ENCODE peak calls at places on chromosomes 7 and 10, in nine cellular contexts. P, R, F, L, C, E, M, K and J are unnamed samples.

GRCh38 chr10:48845512-48845911 is 94.1 kb downstream of the LRRC18 start:
- DNase-seq in P (no peak), R (no peak), F (no peak), L (no peak), C (no peak), E (no peak), M (no peak), K (no peak), J (no peak)

GRCh38 chr7:156655232-156655628 is 14.7 kb downstream of the RNF32 start:
- DNase-seq in P (no peak), R (no peak), F (no peak), L (no peak), C (no peak), E (no peak), M (no peak), K (no peak), J (no peak)

GRCh38 chr10:31706921-31707571 is 221.6 kb downstream of the ARHGAP12 start:
- DNase-seq in P (no peak), R (peak; percentile 37), F (no peak), L (no peak), C (peak; percentile 27), E (no peak), M (peak; percentile 63), K (no peak), J (peak; percentile 76)

GRCh38 chr7:27113991-27114866 is 11.7 kb upstream of the HOXA2 start:
- DNase-seq in P (no peak), R (no peak), F (no peak), L (peak; percentile 69), C (no peak), E (no peak), M (no peak), K (peak; percentile 84), J (no peak)

GRCh38 chr10:24897326-24897926 is 55.0 kb downstream of the PRTFDC1 start:
- DNase-seq in P (no peak), R (no peak), F (no peak), L (peak; percentile 78), C (no peak), E (no peak), M (peak; percentile 45), K (peak; percentile 82), J (no peak)

GRCh38 chr10:8614054-8614565 is 559.6 kb downstream of the GATA3 start:
- DNase-seq in P (no peak), R (no peak), F (no peak), L (no peak), C (no peak), E (no peak), M (no peak), K (peak; percentile 15), J (no peak)

GRCh38 chr7:120395526-120396019 is 122.6 kb downstream of the KCND2 start:
- DNase-seq in P (no peak), R (no peak), F (no peak), L (no peak), C (peak; percentile 62), E (no peak), M (peak; percentile 48), K (no peak), J (no peak)

GRCh38 chr7:34073676-34074075 is 168.3 kb downstream of the BMPER start:
- DNase-seq in P (no peak), R (no peak), F (peak; percentile 86), L (no peak), C (no peak), E (no peak), M (no peak), K (no peak), J (no peak)

GRCh38 chr7:116339564-116339963 is 129.2 kb downstream of the TES start:
- DNase-seq in P (no peak), R (no peak), F (peak; percentile 54), L (peak; percentile 45), C (no peak), E (no peak), M (no peak), K (peak; percentile 48), J (no peak)

GRCh38 chr10:43227911-43228782 is 38.7 kb downstream of the RASGEF1A start:
- DNase-seq in P (peak; percentile 42), R (peak; percentile 7), F (no peak), L (no peak), C (no peak), E (no peak), M (peak; percentile 44), K (no peak), J (peak; percentile 39)

GRCh38 chr7:16078076-16078952 is 343.0 kb downstream of the CRPPA start:
- DNase-seq in P (no peak), R (no peak), F (peak; percentile 75), L (peak; percentile 64), C (peak; percentile 4), E (no peak), M (peak; percentile 71), K (peak; percentile 55), J (no peak)

GRCh38 chr7:34093276-34093675 is 187.9 kb downstream of the BMPER start:
- DNase-seq in P (no peak), R (no peak), F (no peak), L (no peak), C (no peak), E (no peak), M (no peak), K (no peak), J (no peak)

GRCh38 chr10:87961314-87961713 is 97.9 kb downstream of the PTEN start:
- DNase-seq in P (no peak), R (no peak), F (peak; percentile 89), L (peak; percentile 78), C (no peak), E (no peak), M (no peak), K (peak; percentile 89), J (no peak)

GRCh38 chr7:151345576-151345975 is 4.0 kb downstream of the NUB1 start:
- DNase-seq in P (no peak), R (no peak), F (no peak), L (no peak), C (no peak), E (no peak), M (no peak), K (no peak), J (no peak)

GRCh38 chr10:1240341-1240775 is 184.2 kb downstream of the WDR37 start:
- DNase-seq in P (no peak), R (no peak), F (no peak), L (no peak), C (no peak), E (no peak), M (peak; percentile 93), K (no peak), J (no peak)

GRCh38 chr10:125994601-125995000 is 98.2 kb downstream of the FANK1 start:
- DNase-seq in P (no peak), R (no peak), F (no peak), L (no peak), C (no peak), E (no peak), M (no peak), K (no peak), J (no peak)

GRCh38 chr10:73076361-73077183 is 20.1 kb downstream of the P4HA1 start:
- DNase-seq in P (no peak), R (peak; percentile 47), F (peak; percentile 84), L (peak; percentile 85), C (no peak), E (peak; percentile 47), M (no peak), K (peak; percentile 83), J (no peak)

GRCh38 chr10:99339077-99339476 is 9.9 kb downstream of the CNNM1 start:
- DNase-seq in P (no peak), R (no peak), F (no peak), L (peak; percentile 28), C (no peak), E (no peak), M (no peak), K (peak; percentile 49), J (no peak)
- TF ChIP-seq CTCF in P (no peak), R (no peak), F (no peak), L (no peak), C (no peak), E (no peak), M (no peak), K (no peak), J (no peak)

GRCh38 chr10:65571011-65571570 is 1354.7 kb upstream of the LRRTM3 start:
- DNase-seq in P (no peak), R (no peak), F (no peak), L (no peak), C (no peak), E (no peak), M (peak; percentile 65), K (peak; percentile 3), J (no peak)
- TF ChIP-seq CTCF in P (no peak), R (no peak), F (no peak), L (no peak), C (no peak), E (no peak), M (no peak), K (no peak), J (no peak)

GRCh38 chr10:97687785-97688781 is 1.0 kb upstream of the AVPI1 start:
- DNase-seq in P (peak; percentile 56), R (no peak), F (peak; percentile 90), L (peak; percentile 93), C (no peak), E (no peak), M (no peak), K (peak; percentile 67), J (no peak)

GRCh38 chr10:97685395-97685958 is 1.6 kb downstream of the AVPI1 start:
- DNase-seq in P (peak; percentile 66), R (no peak), F (peak; percentile 23), L (peak; percentile 58), C (no peak), E (no peak), M (peak; percentile 80), K (peak; percentile 12), J (no peak)

GRCh38 chr10:97686301-97686961 is 610 bp downstream of the AVPI1 start:
- DNase-seq in P (no peak), R (no peak), F (peak; percentile 13), L (no peak), C (no peak), E (no peak), M (no peak), K (no peak), J (no peak)

GRCh38 chr10:97684866-97685394 is 2.1 kb downstream of the AVPI1 start:
- DNase-seq in P (no peak), R (no peak), F (peak; percentile 14), L (peak; percentile 51), C (no peak), E (no peak), M (no peak), K (no peak), J (no peak)

GRCh38 chr10:97686962-97687784 is at the start of gene AVPI1:
- DNase-seq in P (peak; percentile 99), R (peak; percentile 97), F (peak; percentile 95), L (peak; percentile 96), C (peak; percentile 69), E (peak; percentile 94), M (peak; percentile 99), K (peak; percentile 96), J (peak; percentile 98)
- TF ChIP-seq CTCF in P (peak; percentile 11), R (no peak), F (no peak), L (no peak), C (no peak), E (peak; percentile 24), M (no peak), K (no peak), J (no peak)

GRCh38 chr7:28165221-28165807 is 15.3 kb downstream of the JAZF1 start:
- DNase-seq in P (no peak), R (no peak), F (no peak), L (peak; percentile 25), C (no peak), E (no peak), M (no peak), K (peak; percentile 35), J (no peak)
- TF ChIP-seq CTCF in P (no peak), R (no peak), F (no peak), L (no peak), C (no peak), E (no peak), M (no peak), K (no peak), J (no peak)